ENCODE peak calls at places on chromosomes 11 and 22, in eight cellular contexts. D, E, G, B, J, M, A and V are unnamed samples. For H3K27me3, H3K4me1 and H3K36me3, the result is how much of the 10 kb centered on the place peaks cover.

GRCh38 chr11:6855971-6856542 is 6.8 kb upstream of the OR10A2 start:
- DNase-seq in D (no peak), E (no peak), G (no peak), B (no peak), J (peak), M (no peak), A (no peak), V (no peak)

GRCh38 chr11:3861698-3862097 is 6.2 kb downstream of the STIM1 start:
- DNase-seq in D (no peak), E (no peak), G (no peak), B (no peak), J (no peak), M (no peak), A (no peak), V (no peak)

GRCh38 chr11:2892215-2893020 is 6.8 kb upstream of the CDKN1C start:
- DNase-seq in D (peak), E (peak), G (peak), B (peak), J (peak), M (peak), A (peak), V (no peak)

GRCh38 chr11:134560066-134560465 is 148.0 kb upstream of the B3GAT1 start:
- DNase-seq in D (no peak), E (peak), G (no peak), B (peak), J (no peak), M (no peak), A (no peak), V (peak)

GRCh38 chr11:3207530-3208189 is 11.0 kb downstream of the MRGPRG start:
- DNase-seq in D (no peak), E (no peak), G (peak), B (no peak), J (no peak), M (peak), A (no peak), V (no peak)

GRCh38 chr11:102534261-102534872 is 3.8 kb upstream of the MMP7 start:
- DNase-seq in D (no peak), E (no peak), G (no peak), B (no peak), J (no peak), M (no peak), A (no peak), V (no peak)

GRCh38 chr11:74133416-74133815 is 37.4 kb downstream of the C2CD3 start:
- DNase-seq in D (no peak), E (no peak), G (no peak), B (no peak), J (no peak), M (no peak), A (no peak), V (no peak)

GRCh38 chr11:134224710-134225662 is 515 bp downstream of the VPS26B start:
- DNase-seq in D (peak), E (peak), G (peak), B (peak), J (peak), M (peak), A (peak), V (peak)

DNA sequence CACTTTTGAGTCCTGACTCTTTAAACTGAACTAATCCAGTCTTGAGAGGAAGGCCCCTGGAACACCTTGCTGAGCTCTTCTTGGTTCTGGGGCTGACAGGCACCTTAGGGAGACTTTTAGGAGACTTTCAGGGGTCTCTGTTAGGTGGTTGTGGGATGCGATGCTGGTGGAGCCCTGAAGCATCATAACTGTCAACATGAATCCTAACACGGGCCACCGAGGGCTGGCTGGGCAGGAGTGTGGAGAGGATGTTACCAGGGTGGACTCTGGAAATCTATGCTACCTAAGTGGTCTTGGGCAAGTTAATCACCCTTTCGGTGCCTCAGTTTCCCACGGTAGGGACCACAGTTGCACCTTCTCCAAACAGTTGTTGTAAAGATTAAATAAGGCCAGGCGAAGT is 106.5 kb downstream of the ST3GAL4 start:
- DNase-seq in D (no peak), E (no peak), G (no peak), B (no peak), J (no peak), M (no peak), A (no peak), V (no peak)
- H3K27me3 ChIP-seq in D (under half), E (under half), G (under half), B (under half), J (under half), M (under half), A (under half), V (under half)

DNA sequence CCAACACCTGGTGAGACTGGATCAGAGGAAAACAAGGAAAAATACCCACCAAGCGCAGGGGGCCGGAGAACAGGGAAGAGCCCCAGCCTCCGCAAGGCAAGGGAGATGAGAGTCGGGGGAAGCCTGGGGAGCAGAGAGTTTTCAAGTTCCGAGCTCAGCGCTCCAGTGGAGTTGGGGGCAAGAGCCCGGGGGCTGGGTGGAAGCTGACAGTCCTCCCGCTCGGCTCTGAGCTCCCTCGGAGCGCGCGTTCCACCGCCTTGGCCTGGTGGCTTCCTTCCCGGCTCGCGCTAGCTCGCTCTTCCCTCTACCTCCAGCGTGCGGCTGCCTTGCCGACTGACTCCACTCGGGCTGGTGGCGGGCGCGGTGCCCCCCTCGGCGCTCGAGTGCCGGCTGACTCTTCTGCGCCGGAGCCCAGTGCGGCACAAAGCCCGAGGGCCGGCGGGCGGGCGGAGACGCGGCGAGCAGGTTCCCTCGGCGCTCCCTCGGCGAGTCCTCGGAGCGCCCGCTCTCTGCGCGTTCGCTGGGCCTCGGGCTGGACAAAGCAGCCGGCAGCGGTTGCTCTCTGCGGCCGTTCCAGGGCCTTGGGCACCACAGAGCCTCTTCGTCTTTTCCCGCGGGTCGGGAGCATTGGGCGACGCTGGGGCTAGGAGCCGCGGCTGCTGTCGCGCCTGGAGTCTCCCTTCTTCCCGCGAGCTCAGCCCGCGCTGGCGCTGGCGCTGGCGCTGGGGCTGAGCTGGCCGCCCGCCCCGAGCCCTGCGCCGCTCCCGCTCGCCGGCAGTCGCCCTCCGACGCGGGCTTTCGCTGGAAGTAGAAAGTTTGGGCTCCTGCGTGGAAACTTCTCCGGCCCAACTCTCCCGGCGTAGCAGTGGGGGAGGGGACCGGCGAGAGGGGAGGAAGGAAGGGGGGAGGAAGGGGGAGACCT is 1.0 kb downstream of the PAX6 start:
- DNase-seq in D (no peak), E (no peak), G (peak), B (no peak), J (no peak), M (no peak), A (peak), V (peak)
- H3K4me1 ChIP-seq in D (under half), E (under half), G (half or more), B (under half), J (under half), M (half or more), A (half or more), V (under half)

GRCh38 chr22:36285545-36285944 is 32.6 kb downstream of the APOL1 start:
- DNase-seq in D (no peak), E (no peak), G (peak), B (no peak), J (no peak), M (no peak), A (no peak), V (no peak)
- H3K36me3 ChIP-seq in D (under half), E (half or more), G (half or more), B (half or more), J (half or more), M (half or more), A (half or more), V (under half)

DNA sequence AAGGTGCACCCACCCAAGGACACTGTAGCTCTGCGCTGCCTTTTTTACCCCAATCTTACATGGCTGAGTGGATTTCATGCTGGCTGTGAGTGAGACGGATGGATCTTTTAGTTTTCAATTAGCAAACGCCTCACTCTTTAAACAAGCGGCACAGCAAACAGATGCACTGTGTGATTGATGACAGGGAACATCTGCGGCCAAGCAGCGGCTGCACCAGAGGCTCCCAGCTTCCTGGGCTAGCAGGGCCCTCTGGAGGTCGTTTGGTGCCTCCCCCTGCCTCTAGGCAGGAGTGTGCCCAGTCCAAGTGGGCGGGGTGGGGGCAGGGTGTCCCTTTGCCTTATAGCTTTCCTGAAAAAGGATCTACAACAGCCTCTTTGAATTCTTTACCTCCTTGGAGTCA is 2.1 kb upstream of the DRD2 start:
- DNase-seq in D (no peak), E (no peak), G (no peak), B (no peak), J (no peak), M (no peak), A (no peak), V (peak)
- H3K27me3 ChIP-seq in D (under half), E (under half), G (half or more), B (under half), J (under half), M (half or more), A (half or more), V (under half)

GRCh38 chr11:34604216-34604615 is 16.7 kb upstream of the EHF start:
- DNase-seq in D (no peak), E (no peak), G (no peak), B (no peak), J (no peak), M (no peak), A (no peak), V (no peak)
- H3K4me1 ChIP-seq in D (under half), E (under half), G (under half), B (under half), J (under half), M (under half), A (under half), V (under half)

GRCh38 chr22:43173566-43173965 is 13.4 kb downstream of the TTLL12 start:
- DNase-seq in D (no peak), E (no peak), G (no peak), B (no peak), J (no peak), M (no peak), A (no peak), V (no peak)

GRCh38 chr22:43176090-43176489 is 10.8 kb downstream of the TTLL12 start:
- DNase-seq in D (no peak), E (no peak), G (no peak), B (no peak), J (no peak), M (peak), A (no peak), V (no peak)

GRCh38 chr22:43172191-43172590 is 14.7 kb downstream of the TTLL12 start:
- DNase-seq in D (no peak), E (no peak), G (no peak), B (no peak), J (no peak), M (no peak), A (no peak), V (no peak)

GRCh38 chr22:43174941-43175531 is 11.9 kb downstream of the TTLL12 start:
- DNase-seq in D (no peak), E (no peak), G (no peak), B (no peak), J (no peak), M (no peak), A (no peak), V (no peak)

GRCh38 chr22:43173976-43174720 is 12.8 kb downstream of the TTLL12 start:
- DNase-seq in D (no peak), E (no peak), G (no peak), B (no peak), J (no peak), M (no peak), A (no peak), V (no peak)
- H3K36me3 ChIP-seq in D (under half), E (half or more), G (half or more), B (half or more), J (half or more), M (half or more), A (half or more), V (under half)

DNA sequence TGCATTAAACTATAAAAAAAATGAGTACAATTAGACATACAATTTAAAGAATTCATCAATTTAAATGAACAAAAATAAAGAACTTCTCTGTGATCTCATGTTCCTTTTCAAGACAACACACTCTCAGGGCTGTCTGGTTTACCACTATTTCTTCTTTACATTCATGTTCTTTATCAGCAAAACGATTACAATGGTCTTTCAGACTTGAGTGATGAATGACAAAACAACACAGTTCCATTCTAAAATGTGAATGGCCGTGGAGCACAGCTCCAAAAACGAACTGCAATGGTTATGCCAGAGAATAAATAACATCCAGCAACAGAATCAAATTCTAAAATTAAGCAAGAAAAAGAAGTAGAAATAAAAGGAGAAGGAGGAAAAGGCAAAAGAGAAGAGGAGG is 113.1 kb downstream of the CADM1 start:
- DNase-seq in D (no peak), E (no peak), G (no peak), B (no peak), J (no peak), M (no peak), A (no peak), V (no peak)
- H3K27me3 ChIP-seq in D (under half), E (under half), G (under half), B (under half), J (under half), M (under half), A (under half), V (under half)

GRCh38 chr22:45312415-45312814 is 2.7 kb downstream of the FAM118A start:
- DNase-seq in D (no peak), E (no peak), G (no peak), B (no peak), J (no peak), M (no peak), A (no peak), V (no peak)
- H3K4me1 ChIP-seq in D (under half), E (under half), G (under half), B (under half), J (under half), M (half or more), A (under half), V (under half)